ENCODE peak calls at places on chromosome 19, in seven cellular contexts. Y, Z, L, C, G, A and H are unnamed samples.

GRCh38 chr19:17553256-17553655 is 2.2 kb upstream of the COLGALT1 start:
- DNase-seq in Y (no peak), Z (peak), L (peak), C (peak), G (no peak), A (peak), H (no peak)

GRCh38 chr19:46373573-46374359 is 26.9 kb downstream of the PPP5C start:
- DNase-seq in Y (peak), Z (peak), L (peak), C (no peak), G (no peak), A (peak), H (no peak)

GRCh38 chr19:49473868-49474544 is at the start of gene FLT3LG:
- DNase-seq in Y (peak), Z (peak), L (peak), C (peak), G (peak), A (peak), H (no peak)

GRCh38 chr19:13127811-13128575 is 9.9 kb downstream of the NACC1 start:
- DNase-seq in Y (no peak), Z (no peak), L (no peak), C (no peak), G (no peak), A (no peak), H (no peak)

GRCh38 chr19:18650468-18651001 is 13.7 kb downstream of the KLHL26 start:
- DNase-seq in Y (no peak), Z (no peak), L (no peak), C (peak), G (no peak), A (peak), H (peak)

GRCh38 chr19:12156254-12157058 is at the start of gene ZNF625:
- DNase-seq in Y (no peak), Z (peak), L (peak), C (peak), G (peak), A (peak), H (no peak)

GRCh38 chr19:45827459-45828093 is 12.5 kb upstream of the RSPH6A start:
- DNase-seq in Y (no peak), Z (no peak), L (no peak), C (no peak), G (no peak), A (no peak), H (no peak)

GRCh38 chr19:2867025-2867991 is at the start of gene ZNF556:
- DNase-seq in Y (no peak), Z (peak), L (peak), C (peak), G (peak), A (no peak), H (no peak)

GRCh38 chr19:49889687-49890348 is 6.9 kb downstream of the IL4I1 start:
- DNase-seq in Y (peak), Z (no peak), L (peak), C (peak), G (peak), A (peak), H (peak)

GRCh38 chr19:48499352-48500090 is 12.1 kb downstream of the LMTK3 start:
- DNase-seq in Y (no peak), Z (no peak), L (no peak), C (no peak), G (no peak), A (no peak), H (no peak)

GRCh38 chr19:45446944-45447343 is 20.9 kb upstream of the FOSB start:
- DNase-seq in Y (no peak), Z (no peak), L (no peak), C (no peak), G (no peak), A (no peak), H (no peak)

GRCh38 chr19:19259741-19260140 is 13.4 kb downstream of the TM6SF2 start:
- DNase-seq in Y (peak), Z (peak), L (peak), C (no peak), G (peak), A (peak), H (no peak)

GRCh38 chr19:55679343-55680257 is 4.6 kb downstream of the EPN1 start:
- DNase-seq in Y (no peak), Z (peak), L (no peak), C (no peak), G (no peak), A (no peak), H (no peak)

GRCh38 chr19:31883299-31883990 is 462.0 kb upstream of the ZNF507 start:
- DNase-seq in Y (no peak), Z (no peak), L (no peak), C (no peak), G (no peak), A (no peak), H (no peak)

GRCh38 chr19:1081301-1082164 is 13.6 kb downstream of the POLR2E start:
- DNase-seq in Y (no peak), Z (peak), L (no peak), C (no peak), G (no peak), A (no peak), H (no peak)

GRCh38 chr19:28294395-28294794 is 918.6 kb downstream of the UQCRFS1 start:
- DNase-seq in Y (no peak), Z (no peak), L (no peak), C (no peak), G (no peak), A (peak), H (no peak)

GRCh38 chr19:31066385-31066784 is 282.9 kb downstream of the TSHZ3 start:
- DNase-seq in Y (peak), Z (no peak), L (no peak), C (no peak), G (no peak), A (peak), H (no peak)

GRCh38 chr19:32876919-32877285 is 7.3 kb upstream of the SLC7A9 start:
- DNase-seq in Y (no peak), Z (no peak), L (no peak), C (no peak), G (no peak), A (peak), H (no peak)

GRCh38 chr19:14300281-14300680 is 81.0 kb upstream of the ADGRE5 start:
- DNase-seq in Y (no peak), Z (no peak), L (no peak), C (no peak), G (no peak), A (no peak), H (no peak)

GRCh38 chr19:2083174-2083854 is 12.8 kb downstream of the MOB3A start:
- DNase-seq in Y (no peak), Z (no peak), L (no peak), C (no peak), G (peak), A (no peak), H (no peak)

GRCh38 chr19:19181614-19182013 is 10.3 kb downstream of the BORCS8 start:
- DNase-seq in Y (no peak), Z (no peak), L (no peak), C (no peak), G (no peak), A (no peak), H (no peak)

GRCh38 chr19:28727835-28728159 is 485.2 kb downstream of the UQCRFS1 start:
- DNase-seq in Y (no peak), Z (no peak), L (no peak), C (no peak), G (no peak), A (no peak), H (no peak)

GRCh38 chr19:39144487-39145071 is 19.0 kb downstream of the PAK4 start:
- DNase-seq in Y (no peak), Z (peak), L (no peak), C (no peak), G (no peak), A (peak), H (no peak)

GRCh38 chr19:35120492-35120891 is 4.9 kb downstream of the FXYD3 start:
- DNase-seq in Y (no peak), Z (no peak), L (peak), C (no peak), G (no peak), A (peak), H (no peak)

GRCh38 chr19:17865364-17866311 is 5.9 kb downstream of the RPL18A start:
- DNase-seq in Y (no peak), Z (no peak), L (no peak), C (no peak), G (no peak), A (no peak), H (no peak)

GRCh38 chr19:4084547-4084877 is 17.8 kb upstream of the ZBTB7A start:
- DNase-seq in Y (no peak), Z (no peak), L (no peak), C (no peak), G (no peak), A (no peak), H (no peak)

GRCh38 chr19:44626067-44626624 is 12.8 kb downstream of the IGSF23 start:
- DNase-seq in Y (peak), Z (no peak), L (no peak), C (no peak), G (no peak), A (peak), H (no peak)

GRCh38 chr19:2341987-2342386 is 13.5 kb downstream of the SPPL2B start:
- DNase-seq in Y (no peak), Z (no peak), L (no peak), C (no peak), G (no peak), A (no peak), H (no peak)

GRCh38 chr19:15378529-15379082 is 981 bp downstream of the AKAP8 start:
- DNase-seq in Y (peak), Z (peak), L (no peak), C (no peak), G (peak), A (peak), H (no peak)

GRCh38 chr19:29255912-29256311 is 43.0 kb upstream of the UQCRFS1 start:
- DNase-seq in Y (no peak), Z (no peak), L (no peak), C (no peak), G (no peak), A (no peak), H (no peak)

GRCh38 chr19:44848805-44849457 is 2.8 kb downstream of the NECTIN2 start:
- DNase-seq in Y (no peak), Z (peak), L (no peak), C (peak), G (no peak), A (no peak), H (no peak)